ENCODE peak calls at places on chromosomes 5 and 9, in nine cellular contexts. Z is A549, E is Peyer's patch, G is heart right ventricle, R is suprapubic skin, P is heart left ventricle, T is fibroblast of lung, L is GM23338, J is brain microvascular endothelial cell. X is an unnamed sample.

GRCh38 chr9:130634191-130634768 is 30.1 kb upstream of the PRDM12 start:
- DNase-seq in Z (no peak), E (no peak), G (no peak), R (no peak), P (no peak), T (no peak), L (no peak), J (no peak), X (no peak)

GRCh38 chr5:125142439-125142838 is 396.0 kb upstream of the ZNF608 start:
- DNase-seq in Z (no peak), E (no peak), G (no peak), R (no peak), P (no peak), T (no peak), L (no peak), J (no peak), X (peak; percentile 6)

GRCh38 chr5:142690641-142691040 is 4.8 kb upstream of the FGF1 start:
- DNase-seq in Z (no peak), E (no peak), G (no peak), R (no peak), P (no peak), T (no peak), L (no peak), J (no peak), X (peak; percentile 68)

GRCh38 chr9:6929428-6929827 is 171.7 kb downstream of the KDM4C start:
- DNase-seq in Z (no peak), E (no peak), G (no peak), R (no peak), P (no peak), T (no peak), L (no peak), J (no peak), X (no peak)

GRCh38 chr9:69168709-69169217 is 5.3 kb upstream of the TJP2 start:
- DNase-seq in Z (no peak), E (peak; percentile 52), G (no peak), R (no peak), P (peak; percentile 27), T (peak; percentile 86), L (peak; percentile 81), J (no peak), X (peak; percentile 87)

GRCh38 chr9:81318571-81318970 is 370.8 kb downstream of the TLE1 start:
- DNase-seq in Z (peak; percentile 51), E (no peak), G (no peak), R (no peak), P (no peak), T (peak; percentile 49), L (no peak), J (peak; percentile 32), X (peak; percentile 62)

GRCh38 chr5:14663734-14664269 is 716 bp upstream of the OTULIN start:
- DNase-seq in Z (no peak), E (peak; percentile 30), G (no peak), R (no peak), P (no peak), T (no peak), L (no peak), J (no peak), X (no peak)

GRCh38 chr9:115922441-115922840 is 231.2 kb upstream of the PAPPA start:
- DNase-seq in Z (no peak), E (no peak), G (no peak), R (no peak), P (peak; percentile 33), T (no peak), L (no peak), J (no peak), X (no peak)

GRCh38 chr5:17185776-17186175 is 31.7 kb upstream of the BASP1 start:
- DNase-seq in Z (no peak), E (no peak), G (no peak), R (no peak), P (peak; percentile 36), T (peak; percentile 98), L (no peak), J (peak; percentile 79), X (no peak)

GRCh38 chr9:136694163-136694864 is 7.1 kb upstream of the AGPAT2 start:
- DNase-seq in Z (peak; percentile 75), E (peak; percentile 40), G (peak; percentile 70), R (no peak), P (no peak), T (peak; percentile 31), L (peak; percentile 85), J (no peak), X (peak; percentile 87)

GRCh38 chr9:86842573-86842972 is 104.7 kb downstream of the GAS1 start:
- DNase-seq in Z (no peak), E (no peak), G (no peak), R (no peak), P (no peak), T (no peak), L (no peak), J (no peak), X (no peak)

GRCh38 chr5:35269006-35269405 is 38.7 kb upstream of the PRLR start:
- DNase-seq in Z (no peak), E (no peak), G (no peak), R (no peak), P (no peak), T (no peak), L (no peak), J (no peak), X (no peak)

GRCh38 chr5:134873494-134873893 is 677 bp upstream of the TXNDC15 start:
- DNase-seq in Z (no peak), E (no peak), G (no peak), R (no peak), P (no peak), T (no peak), L (peak; percentile 38), J (no peak), X (no peak)

GRCh38 chr5:114249838-114250237 is 112.0 kb upstream of the KCNN2 start:
- DNase-seq in Z (no peak), E (no peak), G (no peak), R (no peak), P (no peak), T (peak; percentile 79), L (no peak), J (no peak), X (no peak)

DNA sequence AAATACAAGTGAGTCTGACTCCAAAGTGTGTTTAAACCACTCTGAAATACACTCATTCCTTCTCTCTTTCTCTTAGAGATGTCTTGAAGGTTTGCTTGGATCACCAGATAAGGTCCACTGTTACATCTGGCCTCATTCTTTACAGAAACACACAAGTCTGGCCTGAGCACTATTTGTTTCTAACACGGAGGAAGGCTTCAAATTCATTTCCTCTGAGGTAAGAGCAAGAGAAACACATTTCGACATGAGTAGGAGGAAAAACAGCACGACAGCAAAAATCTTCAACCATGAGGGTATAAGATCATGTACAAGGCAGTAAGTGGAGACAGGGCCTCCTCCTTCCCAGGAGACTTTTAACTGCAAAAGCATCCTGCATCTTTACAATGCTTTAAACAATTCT is 8.0 kb downstream of the SIL1 start:
- DNase-seq in Z (no peak), E (no peak), G (no peak), R (no peak), P (no peak), T (peak; percentile 82), L (no peak), J (peak; percentile 84), X (no peak)
- H3K27ac ChIP-seq in Z (no peak overlapping the region), E (no peak overlapping the region), G (no peak overlapping the region), R (no peak overlapping the region), P (no peak overlapping the region), T (peak overlapping the region; percentile 44), L (no peak overlapping the region), J (peak overlapping the region; percentile 57), X (no peak overlapping the region)

GRCh38 chr5:149616727-149617284 is 35.5 kb downstream of the ARHGEF37 start:
- DNase-seq in Z (no peak), E (no peak), G (no peak), R (no peak), P (no peak), T (no peak), L (no peak), J (no peak), X (no peak)

GRCh38 chr5:149618581-149619248 is 37.4 kb downstream of the ARHGEF37 start:
- DNase-seq in Z (peak; percentile 73), E (peak; percentile 46), G (peak; percentile 57), R (no peak), P (no peak), T (peak; percentile 72), L (peak; percentile 82), J (peak; percentile 69), X (peak; percentile 93)

GRCh38 chr5:149615976-149616375 is 34.7 kb downstream of the ARHGEF37 start:
- DNase-seq in Z (no peak), E (no peak), G (peak; percentile 35), R (no peak), P (peak; percentile 71), T (no peak), L (no peak), J (no peak), X (no peak)

GRCh38 chr5:149614034-149614907 is 33.0 kb downstream of the ARHGEF37 start:
- DNase-seq in Z (no peak), E (no peak), G (no peak), R (no peak), P (no peak), T (no peak), L (no peak), J (no peak), X (no peak)

DNA sequence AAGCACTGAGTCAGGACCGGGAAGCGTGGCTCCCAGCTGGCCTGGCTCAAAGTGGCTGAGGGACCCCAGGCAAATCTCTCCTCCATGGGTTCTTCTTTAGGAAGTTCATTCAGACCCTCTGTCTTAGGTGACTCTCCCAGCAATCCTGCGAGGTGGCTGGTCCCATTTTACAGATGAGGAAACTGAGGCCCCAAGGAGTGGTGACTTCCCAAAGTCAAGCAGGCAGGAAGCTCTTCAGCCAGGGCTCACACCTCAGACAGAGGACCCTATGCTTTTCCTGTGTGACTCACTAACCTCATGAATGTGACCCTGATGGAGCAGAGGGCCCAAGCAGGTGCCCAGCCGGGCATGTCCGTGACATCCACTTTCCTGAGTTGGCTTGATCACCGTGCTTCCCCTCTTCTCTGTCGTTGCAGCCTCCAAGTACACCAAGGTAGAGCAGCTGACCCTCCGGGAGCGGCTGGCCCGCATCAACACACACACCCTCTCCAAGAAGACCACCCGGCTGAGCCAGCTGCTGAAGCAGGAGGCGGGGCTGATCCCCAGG is 36.5 kb downstream of the ARHGEF37 start:
- DNase-seq in Z (no peak), E (peak; percentile 65), G (no peak), R (no peak), P (no peak), T (no peak), L (no peak), J (no peak), X (no peak)
- TF ChIP-seq CTCF in Z (no peak), E (no peak), G (no peak), R (no peak), P (no peak), T (no peak), L (no peak), J (no peak), X (no peak)

GRCh38 chr9:114279693-114280092 is 43.2 kb upstream of the ORM1 start:
- DNase-seq in Z (no peak), E (no peak), G (no peak), R (peak; percentile 5), P (no peak), T (no peak), L (no peak), J (no peak), X (no peak)
- H3K27ac ChIP-seq in Z (peak overlapping the region; percentile 94), E (no peak overlapping the region), G (no peak overlapping the region), R (peak overlapping the region; percentile 65), P (no peak overlapping the region), T (no peak overlapping the region), L (no peak overlapping the region), J (no peak overlapping the region), X (peak overlapping the region; percentile 94)

DNA sequence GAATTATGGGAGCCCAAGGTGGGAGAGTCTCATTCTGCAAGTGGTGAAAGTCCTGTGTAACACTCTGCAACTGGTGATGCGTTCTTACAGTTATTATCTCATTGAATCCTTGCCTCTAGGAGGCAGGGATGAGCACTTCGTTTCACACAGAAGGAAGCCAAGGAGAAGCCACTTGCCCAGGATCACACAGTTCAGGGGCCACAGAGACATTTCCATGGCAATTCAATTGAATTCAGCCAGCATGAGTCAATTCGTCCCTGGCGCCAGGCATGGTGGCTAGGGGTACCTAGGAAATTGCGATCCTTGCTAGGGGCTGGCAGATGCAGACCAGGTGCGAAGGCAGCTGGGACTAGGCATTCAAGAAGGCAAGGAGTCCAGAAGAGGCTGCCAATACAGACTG is 26.2 kb downstream of the LHX2 start:
- DNase-seq in Z (peak; percentile 39), E (no peak), G (no peak), R (peak; percentile 11), P (no peak), T (no peak), L (peak; percentile 54), J (no peak), X (no peak)
- TF ChIP-seq CTCF in Z (no peak), E (no peak), G (no peak), R (no peak), P (no peak), T (peak; percentile 6), L (peak; percentile 51), J (peak; percentile 34), X (no peak)

X was measured in RWPE1.